ENCODE peak calls at places on chromosomes 6 and 20, in nine cellular contexts. C is activated CD8-positive, alpha-beta memory T cell treated with anti-CD3 and anti-CD28 coated beads, Interleukin-2, amount 10 ng/mL, durations not matched to agents 7 days and 5 days; R is astrocyte of the spinal cord; T is NCI-H1105; P is NCI-H1417; I is GDM1; X is fibroblast of gingiva; D is stimulated activated CD4-positive, alpha-beta T cell treated with anti-CD3 and anti-CD28 coated beads, Interleukin-4, amount 100 ng/mL, for 24 hours; U is activated CD4-positive, alpha-beta memory T cell treated with anti-CD3 and anti-CD28 coated beads, Interleukin-2, amount 10 ng/mL, durations not matched to agents 7 days and 5 days. V is an unnamed sample.

GRCh38 chr6:148593130-148593812 is 153.6 kb upstream of the UST start:
- DNase-seq in C (no peak), R (peak), T (no peak), P (no peak), I (no peak), X (peak), D (no peak), U (no peak), V (no peak)

GRCh38 chr6:157021267-157022021 is 244.3 kb downstream of the ARID1B start:
- DNase-seq in C (peak), R (peak), T (peak), P (peak), I (peak), X (peak), D (peak), U (peak), V (peak)

GRCh38 chr6:79570802-79571367 is 33.7 kb upstream of the LCA5 start:
- DNase-seq in C (no peak), R (peak), T (peak), P (peak), I (peak), X (peak), D (no peak), U (no peak), V (peak)

GRCh38 chr6:27986928-27987725 is 30.1 kb downstream of the OR2B6 start:
- DNase-seq in C (no peak), R (no peak), T (no peak), P (no peak), I (no peak), X (no peak), D (no peak), U (no peak), V (no peak)

GRCh38 chr20:61252601-61253263 is 671 bp downstream of the CDH4 start:
- DNase-seq in C (no peak), R (peak), T (no peak), P (peak), I (no peak), X (peak), D (no peak), U (no peak), V (no peak)

GRCh38 chr6:26157150-26157837 is 70.1 kb downstream of the HFE start:
- DNase-seq in C (peak), R (no peak), T (peak), P (peak), I (peak), X (no peak), D (peak), U (peak), V (no peak)

GRCh38 chr6:154566866-154567265 is 56.4 kb upstream of the CNKSR3 start:
- DNase-seq in C (no peak), R (no peak), T (no peak), P (no peak), I (no peak), X (no peak), D (no peak), U (no peak), V (no peak)

GRCh38 chr6:163427498-163428254 is 13.2 kb downstream of the QKI start:
- DNase-seq in C (no peak), R (peak), T (peak), P (no peak), I (peak), X (peak), D (no peak), U (no peak), V (peak)

GRCh38 chr6:20582586-20583446 is 48.6 kb downstream of the CDKAL1 start:
- DNase-seq in C (no peak), R (no peak), T (no peak), P (no peak), I (no peak), X (peak), D (no peak), U (no peak), V (no peak)

GRCh38 chr20:4401601-4402000 is 320.1 kb upstream of the PRND start:
- DNase-seq in C (no peak), R (peak), T (no peak), P (no peak), I (no peak), X (peak), D (no peak), U (no peak), V (peak)

GRCh38 chr6:130158548-130158947 is 64.2 kb downstream of the SAMD3 start:
- DNase-seq in C (no peak), R (no peak), T (no peak), P (no peak), I (no peak), X (no peak), D (no peak), U (no peak), V (no peak)

GRCh38 chr6:17968081-17968518 is 19.3 kb downstream of the KIF13A start:
- DNase-seq in C (no peak), R (no peak), T (no peak), P (no peak), I (no peak), X (peak), D (no peak), U (no peak), V (no peak)

GRCh38 chr20:46122071-46122470 is 4.0 kb downstream of the CD40 start:
- DNase-seq in C (no peak), R (peak), T (no peak), P (no peak), I (no peak), X (peak), D (no peak), U (no peak), V (no peak)

GRCh38 chr20:62811320-62811719 is 5.5 kb upstream of the COL9A3 start:
- DNase-seq in C (no peak), R (no peak), T (no peak), P (no peak), I (no peak), X (no peak), D (no peak), U (no peak), V (no peak)

GRCh38 chr6:166307082-166307980 is 861 bp downstream of the PRR18 start:
- DNase-seq in C (no peak), R (no peak), T (no peak), P (no peak), I (no peak), X (no peak), D (no peak), U (no peak), V (no peak)

GRCh38 chr6:155026366-155027045 is 31.4 kb downstream of the TIAM2 start:
- DNase-seq in C (no peak), R (peak), T (no peak), P (no peak), I (no peak), X (peak), D (peak), U (no peak), V (peak)

GRCh38 chr20:39289316-39289715 is 327.2 kb downstream of the DHX35 start:
- DNase-seq in C (no peak), R (no peak), T (no peak), P (no peak), I (no peak), X (no peak), D (no peak), U (no peak), V (no peak)

GRCh38 chr6:4459032-4459431 is 317.2 kb upstream of the CDYL start:
- DNase-seq in C (no peak), R (peak), T (no peak), P (no peak), I (no peak), X (peak), D (no peak), U (no peak), V (peak)

GRCh38 chr6:116648161-116648560 is 20.4 kb downstream of the ZUP1 start:
- DNase-seq in C (no peak), R (peak), T (no peak), P (no peak), I (no peak), X (peak), D (no peak), U (no peak), V (no peak)

GRCh38 chr6:137852346-137852745 is 14.7 kb upstream of the TNFAIP3 start:
- DNase-seq in C (no peak), R (no peak), T (no peak), P (no peak), I (no peak), X (no peak), D (no peak), U (no peak), V (no peak)

GRCh38 chr6:134741193-134741521 is 208.7 kb downstream of the ALDH8A1 start:
- DNase-seq in C (no peak), R (no peak), T (no peak), P (peak), I (no peak), X (no peak), D (no peak), U (no peak), V (no peak)

GRCh38 chr20:39986231-39986904 is 702.7 kb downstream of the MAFB start:
- DNase-seq in C (no peak), R (peak), T (peak), P (peak), I (no peak), X (peak), D (no peak), U (no peak), V (peak)

V was measured in fibroblast of the conjunctiva.